ENCODE peak calls at places on chromosomes 3 and 15, in eight cellular contexts. Q is K562, L is dorsolateral prefrontal cortex, P is endodermal cell, U is osteocyte, K is GM20000, J is transverse colon, S is cardiac muscle cell. O is an unnamed sample.

GRCh38 chr15:91779960-91780359 is 73.5 kb upstream of the SLCO3A1 start:
- DNase-seq in Q (no peak), L (no peak), P (no peak), U (no peak), K (no peak), J (no peak), S (no peak), O (no peak)

GRCh38 chr3:170896781-170897180 is 11.7 kb downstream of the EIF5A2 start:
- DNase-seq in Q (no peak), L (no peak), P (no peak), U (no peak), K (no peak), J (no peak), S (no peak), O (no peak)

GRCh38 chr15:45704329-45705249 is 69.8 kb downstream of the SQOR start:
- DNase-seq in Q (no peak), L (no peak), P (peak; percentile 90), U (no peak), K (peak; percentile 24), J (peak; percentile 18), S (peak; percentile 74), O (no peak)

GRCh38 chr3:125186261-125186770 is 26.2 kb downstream of the SLC12A8 start:
- DNase-seq in Q (peak; percentile 28), L (peak; percentile 74), P (peak; percentile 20), U (peak; percentile 44), K (peak; percentile 70), J (no peak), S (peak; percentile 51), O (no peak)

GRCh38 chr3:54307616-54308180 is 185.3 kb downstream of the CACNA2D3 start:
- DNase-seq in Q (no peak), L (no peak), P (no peak), U (no peak), K (no peak), J (no peak), S (no peak), O (no peak)

GRCh38 chr15:89198196-89198595 is 23.2 kb downstream of the RLBP1 start:
- DNase-seq in Q (no peak), L (no peak), P (no peak), U (no peak), K (no peak), J (no peak), S (no peak), O (no peak)

GRCh38 chr3:83821526-83821925 is 1137.3 kb upstream of the CADM2 start:
- DNase-seq in Q (no peak), L (no peak), P (no peak), U (no peak), K (no peak), J (no peak), S (no peak), O (no peak)

GRCh38 chr3:153785901-153786300 is 335.3 kb upstream of the ARHGEF26 start:
- DNase-seq in Q (no peak), L (no peak), P (no peak), U (no peak), K (no peak), J (no peak), S (no peak), O (no peak)

GRCh38 chr15:101168463-101168824 is 83.4 kb downstream of the CHSY1 start:
- DNase-seq in Q (no peak), L (no peak), P (no peak), U (no peak), K (no peak), J (no peak), S (no peak), O (no peak)

GRCh38 chr3:51389423-51390183 is 1.5 kb upstream of the RBM15B start:
- DNase-seq in Q (peak; percentile 62), L (peak; percentile 52), P (peak; percentile 85), U (peak; percentile 83), K (peak; percentile 75), J (peak; percentile 62), S (peak; percentile 68), O (no peak)

GRCh38 chr3:158539414-158540014 is 31.5 kb upstream of the MLF1 start:
- DNase-seq in Q (peak; percentile 23), L (no peak), P (peak; percentile 58), U (no peak), K (peak; percentile 9), J (peak; percentile 24), S (peak; percentile 72), O (peak; percentile 26)

GRCh38 chr3:141412936-141413354 is 44.6 kb downstream of the ZBTB38 start:
- DNase-seq in Q (no peak), L (peak; percentile 85), P (no peak), U (no peak), K (no peak), J (peak; percentile 76), S (no peak), O (peak; percentile 53)

GRCh38 chr3:191217331-191217730 is 18.3 kb downstream of the OSTN start:
- DNase-seq in Q (no peak), L (no peak), P (no peak), U (no peak), K (no peak), J (no peak), S (no peak), O (no peak)

GRCh38 chr3:191216510-191216909 is 17.5 kb downstream of the OSTN start:
- DNase-seq in Q (no peak), L (no peak), P (no peak), U (no peak), K (no peak), J (no peak), S (no peak), O (no peak)

DNA sequence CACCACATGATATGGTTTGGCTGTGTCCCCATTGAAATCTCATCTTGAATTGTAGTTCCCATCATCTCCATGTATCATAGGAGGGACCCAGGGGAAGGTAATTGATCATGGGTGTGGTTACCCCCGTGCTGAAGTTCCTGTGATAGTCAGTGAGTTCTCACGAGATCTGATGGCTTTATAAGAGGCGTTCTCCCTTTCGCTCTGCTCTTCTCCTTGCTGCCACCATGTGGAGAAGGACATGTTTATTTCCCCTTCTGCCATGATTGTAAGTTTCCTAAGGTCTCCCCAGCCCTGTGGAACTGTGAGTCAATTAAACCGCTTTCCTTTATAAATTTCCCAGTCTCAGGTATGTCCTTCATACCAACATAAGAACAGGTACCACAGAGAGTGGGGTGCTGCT is 21.9 kb downstream of the OSTN start:
- DNase-seq in Q (no peak), L (no peak), P (peak; percentile 56), U (no peak), K (no peak), J (no peak), S (no peak), O (no peak)
- TF ChIP-seq CTCF in Q (no peak), L (no peak), P (peak; percentile 65), U (no peak), K (no peak), J (no peak), S (peak; percentile 5), O (no peak)

GRCh38 chr15:98924311-98925049 is 83.1 kb downstream of the PGPEP1L start:
- DNase-seq in Q (no peak), L (no peak), P (no peak), U (no peak), K (no peak), J (no peak), S (no peak), O (no peak)

GRCh38 chr15:98927990-98928389 is 79.6 kb downstream of the PGPEP1L start:
- DNase-seq in Q (no peak), L (no peak), P (no peak), U (no peak), K (no peak), J (no peak), S (no peak), O (no peak)

GRCh38 chr15:98923579-98923978 is 84.0 kb downstream of the PGPEP1L start:
- DNase-seq in Q (no peak), L (no peak), P (no peak), U (no peak), K (no peak), J (no peak), S (no peak), O (no peak)

GRCh38 chr15:98926236-98926635 is 81.4 kb downstream of the PGPEP1L start:
- DNase-seq in Q (no peak), L (no peak), P (no peak), U (no peak), K (no peak), J (no peak), S (no peak), O (no peak)

DNA sequence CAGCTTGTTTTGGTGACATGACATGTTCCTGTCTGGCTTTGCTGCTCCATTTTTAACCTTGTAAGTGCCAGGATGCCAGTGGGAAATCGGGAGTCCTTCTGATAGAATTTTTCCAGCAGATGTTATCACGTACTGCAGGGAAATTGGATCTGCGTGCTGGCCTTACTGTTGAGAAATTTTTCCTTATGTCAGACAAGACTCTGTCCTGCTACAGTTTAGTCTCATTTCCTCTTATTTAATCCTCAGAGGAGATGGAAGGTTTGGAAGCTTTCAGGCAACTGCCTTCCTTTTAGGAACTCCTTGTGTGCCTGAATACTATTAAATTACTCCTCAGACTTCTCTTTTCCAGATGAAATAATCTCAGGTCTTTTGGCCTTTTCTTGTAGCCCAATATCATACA is 80.5 kb downstream of the PGPEP1L start:
- DNase-seq in Q (no peak), L (no peak), P (no peak), U (no peak), K (no peak), J (no peak), S (no peak), O (no peak)
- TF ChIP-seq CTCF in Q (no peak), L (no peak), P (no peak), U (no peak), K (no peak), J (no peak), S (no peak), O (no peak)

DNA sequence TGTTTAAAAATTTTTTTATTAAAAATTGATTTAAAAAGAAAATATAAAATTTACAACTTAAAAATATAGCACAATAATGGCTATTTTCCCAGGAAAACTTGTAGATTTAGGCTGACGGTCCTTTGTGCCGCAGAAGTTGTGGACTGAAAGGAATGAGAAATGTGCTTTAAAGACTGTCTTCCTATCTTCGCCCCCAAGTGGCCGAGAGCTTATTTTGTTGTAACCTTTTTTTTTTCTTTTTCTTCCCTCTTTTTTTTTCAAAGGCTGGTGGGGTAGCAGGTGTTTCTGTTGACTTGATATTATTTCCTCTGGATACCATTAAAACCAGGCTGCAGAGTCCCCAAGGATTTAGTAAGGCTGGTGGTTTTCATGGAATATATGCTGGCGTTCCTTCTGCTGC is 15.5 kb downstream of the SLC25A26 start:
- DNase-seq in Q (no peak), L (no peak), P (peak; percentile 58), U (no peak), K (no peak), J (no peak), S (peak; percentile 36), O (no peak)
- TF ChIP-seq CTCF in Q (no peak), L (no peak), P (peak; percentile 77), U (peak; percentile 34), K (no peak), J (no peak), S (peak; percentile 37), O (no peak)

DNA sequence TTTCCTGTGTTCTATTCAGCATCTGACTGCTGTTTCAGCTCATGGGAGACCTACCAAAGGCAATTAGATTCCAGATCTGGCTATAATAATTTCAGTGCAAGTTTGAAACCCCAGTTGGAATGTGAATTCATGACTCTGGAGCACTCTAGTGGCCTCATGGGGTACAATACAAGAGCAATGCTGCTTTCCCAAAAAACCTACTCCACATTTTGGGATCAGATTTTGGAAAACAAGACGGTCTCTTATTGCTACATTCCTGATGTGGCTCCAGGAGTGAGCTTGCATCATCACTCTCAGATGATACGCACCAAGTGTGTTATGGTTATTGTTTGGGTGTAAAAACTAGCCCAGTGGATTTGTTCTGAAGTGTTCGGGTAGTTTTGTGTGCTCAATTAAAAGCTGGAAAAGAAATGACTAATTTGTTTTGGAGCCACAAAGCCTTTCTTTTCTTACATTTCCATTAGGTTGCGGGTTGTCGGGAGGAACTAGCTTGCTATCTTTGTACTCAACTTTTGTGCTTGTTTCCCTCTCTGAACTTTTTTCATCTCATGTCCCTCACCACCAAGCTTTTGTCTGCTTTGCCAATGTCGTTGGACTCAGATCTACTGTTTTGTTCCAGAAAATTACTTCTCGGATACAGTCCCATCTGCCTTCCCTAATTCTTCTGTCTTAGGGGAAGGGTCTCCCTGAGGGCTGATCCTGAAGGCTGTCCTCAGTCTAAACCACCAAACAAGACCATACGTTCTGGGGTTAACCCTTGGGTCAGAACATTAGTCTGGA is 272.1 kb downstream of the BBX start:
- DNase-seq in Q (no peak), L (no peak), P (no peak), U (no peak), K (no peak), J (no peak), S (no peak), O (no peak)
- TF ChIP-seq CTCF in Q (peak; percentile 11), L (peak; percentile 44), P (peak; percentile 59), U (no peak), K (no peak), J (no peak), S (peak; percentile 25), O (no peak)

O was measured in omental fat pad.